ENCODE peak calls at places on chromosomes 4 and X, in six cellular contexts. I is H9, B is IMR-90, J is trophoblast cell, H is mesendoderm, V is neuronal stem cell. F is an unnamed sample.

GRCh38 chr4:84041426-84041825 is 457.7 kb downstream of the NKX6-1 start:
- DNase-seq in I (no peak), V (no peak), B (no peak), J (no peak), H (no peak), F (no peak)

GRCh38 chrX:107659768-107660167 is 31.5 kb downstream of the PRPS1 start:
- DNase-seq in J (peak; percentile 57), B (peak; percentile 64), I (no peak), V (no peak), H (no peak), F (peak; percentile 62)

GRCh38 chrX:107552976-107553375 is 75.3 kb upstream of the PRPS1 start:
- DNase-seq in V (no peak), J (no peak), I (no peak), H (no peak), B (no peak), F (no peak)

GRCh38 chrX:49163555-49164419 is 1.2 kb downstream of the MAGIX start:
- DNase-seq in V (peak; percentile 71), J (peak; percentile 86), I (peak; percentile 89), B (peak; percentile 73), H (peak; percentile 92), F (peak; percentile 84)

GRCh38 chrX:106035064-106035463 is 3.5 kb downstream of the SERPINA7 start:
- DNase-seq in I (no peak), V (no peak), B (no peak), J (peak; percentile 4), H (peak; percentile 40), F (no peak)

GRCh38 chr4:126592088-126592487 is 1040.7 kb upstream of the INTU start:
- DNase-seq in H (peak; percentile 21), J (peak; percentile 4), B (peak; percentile 28), V (no peak), I (no peak), F (peak; percentile 13)

GRCh38 chrX:70009970-70010369 is 39.8 kb downstream of the AWAT2 start:
- DNase-seq in H (no peak), J (no peak), B (no peak), I (no peak), V (no peak), F (no peak)

GRCh38 chrX:132171881-132172280 is 44.1 kb upstream of the FRMD7 start:
- DNase-seq in B (no peak), V (no peak), H (no peak), I (no peak), J (peak; percentile 73), F (no peak)

GRCh38 chrX:110699109-110699508 is 96.5 kb downstream of the CHRDL1 start:
- DNase-seq in I (no peak), B (no peak), H (no peak), V (no peak), J (no peak), F (peak; percentile 1)

GRCh38 chr4:66052426-66052825 is 382.1 kb upstream of the EPHA5 start:
- DNase-seq in H (no peak), J (no peak), V (no peak), B (no peak), I (no peak), F (no peak)

GRCh38 chrX:16589211-16589610 is 60.7 kb upstream of the S100G start:
- DNase-seq in V (no peak), J (no peak), I (no peak), B (peak; percentile 76), H (no peak), F (no peak)

GRCh38 chrX:2707334-2707760 is 16.3 kb downstream of the CD99 start:
- DNase-seq in B (peak; percentile 95), I (peak; percentile 76), H (peak; percentile 95), V (no peak), J (peak; percentile 88), F (peak; percentile 99)

GRCh38 chr4:66565796-66566195 is 895.5 kb upstream of the EPHA5 start:
- DNase-seq in V (no peak), J (no peak), I (no peak), H (no peak), B (peak; percentile 11), F (no peak)

GRCh38 chrX:107700317-107700774 is 72.0 kb downstream of the PRPS1 start:
- DNase-seq in I (no peak), H (no peak), V (no peak), B (no peak), J (peak; percentile 72), F (peak; percentile 79)

GRCh38 chr4:57110635-57111546 is 706 bp upstream of the IGFBP7 start:
- DNase-seq in B (peak; percentile 68), I (peak; percentile 67), H (peak; percentile 76), J (peak; percentile 38), V (peak; percentile 62), F (peak; percentile 88)

DNA sequence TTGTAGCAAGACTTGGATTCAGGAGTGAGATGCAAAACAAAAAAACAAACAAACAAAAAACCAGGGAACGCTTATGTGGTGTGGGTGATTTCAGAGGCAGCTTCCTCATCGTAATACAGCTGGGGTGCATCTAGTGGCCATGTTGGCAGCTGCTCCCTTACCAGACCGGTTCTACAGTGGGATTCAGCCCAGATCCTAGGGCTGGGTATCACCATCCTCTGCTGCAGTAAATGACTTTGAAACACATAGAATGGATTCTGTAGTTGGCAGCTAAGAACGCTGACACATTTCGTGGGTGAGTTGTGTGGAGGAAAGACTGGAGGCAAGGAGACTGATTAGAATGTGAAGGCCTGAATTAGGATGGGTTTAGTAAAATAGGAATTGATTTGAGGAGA is 41.5 kb downstream of the TMEM131L start:
- DNase-seq in J (no peak), V (no peak), I (no peak), H (no peak), B (no peak), F (no peak)
- H4K8ac ChIP-seq in J (no peak overlapping the region), V (no peak overlapping the region), I (no peak overlapping the region), H (no peak overlapping the region), B (no peak overlapping the region), F (no peak overlapping the region)

GRCh38 chr4:1514612-1515011 is 108.4 kb upstream of the NKX1-1 start:
- DNase-seq in H (no peak), V (no peak), B (no peak), J (no peak), I (no peak), F (no peak)

GRCh38 chr4:1511441-1512041 is 105.3 kb upstream of the NKX1-1 start:
- DNase-seq in I (peak; percentile 76), V (no peak), B (peak; percentile 36), H (peak; percentile 79), J (no peak), F (peak; percentile 15)

GRCh38 chr4:1513936-1514483 is 107.8 kb upstream of the NKX1-1 start:
- DNase-seq in J (no peak), I (no peak), H (no peak), B (no peak), V (no peak), F (no peak)

GRCh38 chr4:1512081-1512737 is 106.0 kb upstream of the NKX1-1 start:
- DNase-seq in H (no peak), J (no peak), I (no peak), B (no peak), V (no peak), F (no peak)

DNA sequence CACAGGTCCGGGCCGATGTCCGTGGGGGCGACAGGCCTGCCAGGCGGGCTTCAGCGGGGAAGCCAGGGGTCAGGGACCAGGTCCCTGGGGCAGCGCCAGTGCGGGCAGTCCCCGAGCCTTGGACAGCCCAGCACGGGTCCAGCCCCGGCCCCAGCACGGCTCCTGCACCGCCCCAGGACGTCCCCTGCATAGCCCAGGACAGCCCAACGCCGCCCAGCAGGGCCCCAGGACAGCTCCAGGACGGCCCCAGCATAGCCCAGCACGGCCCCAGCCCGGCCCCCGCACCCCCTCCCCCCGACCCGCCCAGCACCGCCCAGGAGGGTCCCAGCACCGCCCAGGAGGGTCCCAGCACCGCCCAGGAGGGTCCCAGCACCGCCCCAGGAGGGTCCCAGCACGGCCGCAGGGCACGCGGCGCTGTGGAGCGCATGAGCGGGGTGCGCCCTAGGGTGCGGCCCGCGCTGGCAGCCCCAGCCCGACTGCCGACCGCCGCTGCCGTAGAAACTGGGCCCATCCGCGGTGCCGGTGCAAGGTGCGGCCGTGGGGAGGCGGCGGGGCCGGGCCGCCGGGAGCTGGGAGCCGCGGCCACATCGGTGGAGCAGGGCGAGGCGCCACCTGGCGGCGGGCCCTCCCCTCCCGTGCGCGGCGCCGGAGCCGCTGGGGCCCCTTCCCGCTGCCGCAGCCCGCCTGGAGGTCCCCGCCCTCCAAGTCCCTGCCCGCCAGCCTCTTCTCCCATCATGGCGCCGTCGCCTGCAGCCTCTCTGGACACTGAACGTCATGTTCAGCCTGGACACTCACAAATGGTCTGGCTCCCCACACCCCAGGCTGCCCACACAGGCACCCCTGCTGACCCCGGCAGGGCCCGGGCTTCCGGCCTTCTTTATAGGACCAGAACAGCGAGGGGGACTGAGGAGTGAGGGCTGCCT is 106.8 kb upstream of the NKX1-1 start:
- DNase-seq in B (no peak), J (peak; percentile 14), V (peak; percentile 67), I (peak; percentile 82), H (peak; percentile 65), F (peak; percentile 6)
- H4K8ac ChIP-seq in B (no peak overlapping the region), J (no peak overlapping the region), V (no peak overlapping the region), I (no peak overlapping the region), H (no peak overlapping the region), F (peak overlapping the region; percentile 21)

GRCh38 chrX:154096140-154097002 is 1.1 kb downstream of the MECP2 start:
- DNase-seq in I (no peak), B (peak; percentile 43), H (no peak), J (no peak), V (no peak), F (peak; percentile 24)

GRCh38 chrX:154098551-154098950 is 1.0 kb upstream of the MECP2 start:
- DNase-seq in J (no peak), B (no peak), V (no peak), I (no peak), H (no peak), F (no peak)

GRCh38 chrX:154097003-154097596 is 417 bp downstream of the MECP2 start:
- DNase-seq in I (peak; percentile 49), H (peak; percentile 70), V (peak; percentile 75), B (peak; percentile 51), J (peak; percentile 43), F (peak; percentile 77)

GRCh38 chrX:154094833-154095232 is 2.7 kb downstream of the MECP2 start:
- DNase-seq in H (no peak), J (no peak), I (no peak), V (no peak), B (no peak), F (no peak)

DNA sequence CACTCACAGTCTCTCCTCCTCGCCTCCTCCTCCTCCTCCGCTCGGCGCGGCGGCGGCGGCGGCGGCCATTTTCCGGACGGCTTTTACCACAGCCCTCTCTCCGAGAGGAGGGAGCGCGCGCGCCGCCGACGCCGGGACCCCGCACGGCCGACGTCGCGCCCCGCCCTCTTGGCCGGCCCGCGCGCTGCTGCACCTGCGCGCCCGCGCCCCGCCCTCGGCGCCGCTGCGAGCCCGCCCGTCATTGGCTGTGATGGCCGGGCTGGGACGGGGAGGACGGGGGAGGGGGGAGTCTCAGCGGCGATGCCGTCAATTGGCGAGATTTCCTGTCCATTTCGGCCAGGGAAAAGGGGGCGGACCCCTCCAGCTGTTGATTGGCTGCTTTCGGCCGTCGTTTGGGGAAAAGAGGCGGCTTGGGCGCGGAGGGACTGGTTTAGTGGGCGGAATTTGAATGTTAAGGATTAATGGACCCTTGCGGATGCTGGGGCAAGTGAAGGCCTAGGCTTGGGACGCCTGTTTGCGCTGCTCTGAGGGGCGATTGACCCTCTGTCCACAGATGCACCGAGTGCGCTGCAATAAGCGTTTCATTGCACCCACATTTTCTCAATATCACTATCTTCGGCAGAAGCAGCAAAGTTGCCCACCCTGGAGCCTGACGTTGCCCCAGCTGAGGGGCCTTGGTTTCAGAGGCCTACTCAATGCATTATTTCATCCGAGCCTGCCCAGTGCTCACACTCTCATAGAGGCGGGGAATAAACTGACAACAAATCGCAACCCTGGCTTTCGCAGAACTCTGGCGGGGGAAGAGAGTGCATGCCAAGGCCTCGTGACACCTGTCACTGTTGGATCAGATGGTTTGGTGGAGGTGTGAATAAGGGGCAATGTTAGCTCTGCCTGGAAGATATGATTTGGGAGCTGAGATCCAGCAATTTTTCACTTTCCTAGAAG is at the start of gene MECP2:
- DNase-seq in B (peak; percentile 88), H (peak; percentile 95), I (peak; percentile 94), V (peak; percentile 89), J (peak; percentile 87), F (peak; percentile 91)
- H4K8ac ChIP-seq in B (peak within 1 kb of the TSS; percentile 77), H (peak within 1 kb of the TSS; percentile 76), I (no peak within 1 kb of the TSS), V (no peak within 1 kb of the TSS), J (peak within 1 kb of the TSS; percentile 82), F (peak within 1 kb of the TSS; percentile 64)

GRCh38 chrX:153522259-153522658 is 4.8 kb downstream of the ATP2B3 start:
- DNase-seq in I (peak; percentile 47), H (no peak), B (no peak), J (no peak), V (no peak), F (no peak)
- H4K8ac ChIP-seq in I (no peak overlapping the region), H (no peak overlapping the region), B (no peak overlapping the region), J (no peak overlapping the region), V (no peak overlapping the region), F (no peak overlapping the region)